ENCODE peak calls at places on chromosomes 6 and 20, in seven cellular contexts. One of them, this sample, is unnamed.

GRCh38 chr6:84249724-84250123 is 22.3 kb upstream of the CEP162 start:
- DNase-seq in cardiac muscle cell: no peak
- DNase-seq in foreskin keratinocyte: no peak
- DNase-seq in SK-N-SH: peak
- DNase-seq in CD8-positive, alpha-beta T cell: no peak
- DNase-seq in left ventricle myocardium inferior: no peak
- DNase-seq in heart left ventricle: no peak
- DNase-seq in this sample: no peak

GRCh38 chr6:2197177-2197671 is 48.2 kb downstream of the GMDS start:
- DNase-seq in CD8-positive, alpha-beta T cell: no peak
- DNase-seq in cardiac muscle cell: no peak
- DNase-seq in foreskin keratinocyte: no peak
- DNase-seq in left ventricle myocardium inferior: no peak
- DNase-seq in SK-N-SH: no peak
- DNase-seq in heart left ventricle: no peak
- DNase-seq in this sample: no peak

GRCh38 chr6:169250660-169251059 is 3.0 kb downstream of the THBS2 start:
- DNase-seq in heart left ventricle: peak
- DNase-seq in left ventricle myocardium inferior: no peak
- DNase-seq in cardiac muscle cell: no peak
- DNase-seq in CD8-positive, alpha-beta T cell: no peak
- DNase-seq in foreskin keratinocyte: peak
- DNase-seq in SK-N-SH: no peak
- DNase-seq in this sample: no peak

GRCh38 chr6:99333068-99333467 is 16.4 kb downstream of the FAXC start:
- DNase-seq in cardiac muscle cell: no peak
- DNase-seq in foreskin keratinocyte: no peak
- DNase-seq in SK-N-SH: no peak
- DNase-seq in heart left ventricle: no peak
- DNase-seq in left ventricle myocardium inferior: no peak
- DNase-seq in CD8-positive, alpha-beta T cell: no peak
- DNase-seq in this sample: no peak

GRCh38 chr20:25035924-25036323 is 22.0 kb downstream of the ACSS1 start:
- DNase-seq in cardiac muscle cell: no peak
- DNase-seq in SK-N-SH: no peak
- DNase-seq in heart left ventricle: peak
- DNase-seq in CD8-positive, alpha-beta T cell: no peak
- DNase-seq in foreskin keratinocyte: no peak
- DNase-seq in left ventricle myocardium inferior: no peak
- DNase-seq in this sample: no peak

GRCh38 chr20:56428388-56428787 is 16.3 kb downstream of the CASS4 start:
- DNase-seq in heart left ventricle: no peak
- DNase-seq in SK-N-SH: no peak
- DNase-seq in cardiac muscle cell: no peak
- DNase-seq in foreskin keratinocyte: no peak
- DNase-seq in left ventricle myocardium inferior: no peak
- DNase-seq in CD8-positive, alpha-beta T cell: no peak
- DNase-seq in this sample: no peak

GRCh38 chr6:115191989-115192388 is 849.2 kb upstream of the HS3ST5 start:
- DNase-seq in foreskin keratinocyte: no peak
- DNase-seq in SK-N-SH: no peak
- DNase-seq in cardiac muscle cell: no peak
- DNase-seq in left ventricle myocardium inferior: no peak
- DNase-seq in heart left ventricle: no peak
- DNase-seq in CD8-positive, alpha-beta T cell: no peak
- DNase-seq in this sample: no peak

GRCh38 chr6:147974376-147974775 is 368.3 kb upstream of the SASH1 start:
- DNase-seq in left ventricle myocardium inferior: no peak
- DNase-seq in heart left ventricle: no peak
- DNase-seq in cardiac muscle cell: no peak
- DNase-seq in foreskin keratinocyte: peak
- DNase-seq in SK-N-SH: no peak
- DNase-seq in CD8-positive, alpha-beta T cell: no peak
- DNase-seq in this sample: no peak

GRCh38 chr6:15249371-15250019 is 3.6 kb downstream of the JARID2 start:
- DNase-seq in left ventricle myocardium inferior: no peak
- DNase-seq in foreskin keratinocyte: no peak
- DNase-seq in cardiac muscle cell: no peak
- DNase-seq in heart left ventricle: no peak
- DNase-seq in CD8-positive, alpha-beta T cell: no peak
- DNase-seq in SK-N-SH: no peak
- DNase-seq in this sample: no peak

GRCh38 chr6:129493396-129493902 is 216.5 kb downstream of the ARHGAP18 start:
- DNase-seq in cardiac muscle cell: no peak
- DNase-seq in left ventricle myocardium inferior: no peak
- DNase-seq in CD8-positive, alpha-beta T cell: no peak
- DNase-seq in foreskin keratinocyte: peak
- DNase-seq in SK-N-SH: no peak
- DNase-seq in heart left ventricle: no peak
- DNase-seq in this sample: no peak

GRCh38 chr6:125014157-125014957 is 52.1 kb downstream of the RNF217 start:
- DNase-seq in SK-N-SH: no peak
- DNase-seq in left ventricle myocardium inferior: no peak
- DNase-seq in cardiac muscle cell: no peak
- DNase-seq in heart left ventricle: no peak
- DNase-seq in CD8-positive, alpha-beta T cell: no peak
- DNase-seq in foreskin keratinocyte: peak
- DNase-seq in this sample: no peak

GRCh38 chr6:33392979-33393378 is 1.4 kb downstream of the KIFC1 start:
- DNase-seq in cardiac muscle cell: no peak
- DNase-seq in foreskin keratinocyte: no peak
- DNase-seq in left ventricle myocardium inferior: no peak
- DNase-seq in heart left ventricle: no peak
- DNase-seq in CD8-positive, alpha-beta T cell: no peak
- DNase-seq in SK-N-SH: no peak
- DNase-seq in this sample: no peak
- H3K27ac ChIP-seq in cardiac muscle cell: peak
- H3K27ac ChIP-seq in foreskin keratinocyte: peak
- H3K27ac ChIP-seq in left ventricle myocardium inferior: no peak
- H3K27ac ChIP-seq in heart left ventricle: no peak
- H3K27ac ChIP-seq in CD8-positive, alpha-beta T cell: no peak
- H3K27ac ChIP-seq in SK-N-SH: peak
- H3K27ac ChIP-seq in this sample: no peak

DNA sequence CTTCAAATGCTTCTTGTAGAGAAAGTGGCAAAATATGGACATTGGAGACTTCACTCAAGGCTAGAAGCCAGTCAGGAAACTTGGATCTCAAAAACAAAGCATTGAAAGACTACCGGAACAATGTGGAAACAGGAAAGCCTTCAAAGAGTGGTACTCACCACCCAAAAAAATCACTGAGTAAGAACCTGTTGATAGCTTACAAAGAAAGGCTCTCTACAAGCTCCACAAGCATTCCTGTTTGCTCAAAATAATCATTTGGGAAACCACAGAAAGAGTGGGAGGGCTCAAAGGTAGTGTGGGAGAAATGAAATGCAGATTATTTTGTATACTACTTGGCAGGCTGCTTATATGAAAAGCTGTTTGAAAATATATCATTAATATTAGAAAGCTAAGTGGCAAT is 9.5 kb upstream of the DST start:
- DNase-seq in cardiac muscle cell: no peak
- DNase-seq in left ventricle myocardium inferior: no peak
- DNase-seq in SK-N-SH: no peak
- DNase-seq in heart left ventricle: no peak
- DNase-seq in CD8-positive, alpha-beta T cell: no peak
- DNase-seq in foreskin keratinocyte: no peak
- DNase-seq in this sample: no peak
- TF ChIP-seq CTCF in cardiac muscle cell: no peak
- TF ChIP-seq CTCF in left ventricle myocardium inferior: no peak
- TF ChIP-seq CTCF in SK-N-SH: no peak
- TF ChIP-seq CTCF in heart left ventricle: no peak
- TF ChIP-seq CTCF in CD8-positive, alpha-beta T cell: no peak
- TF ChIP-seq CTCF in foreskin keratinocyte: no peak
- TF ChIP-seq CTCF in this sample: no peak

GRCh38 chr6:156944412-156944811 is 167.2 kb downstream of the ARID1B start:
- DNase-seq in foreskin keratinocyte: no peak
- DNase-seq in cardiac muscle cell: no peak
- DNase-seq in CD8-positive, alpha-beta T cell: no peak
- DNase-seq in left ventricle myocardium inferior: no peak
- DNase-seq in heart left ventricle: no peak
- DNase-seq in SK-N-SH: no peak
- DNase-seq in this sample: no peak
- H3K27ac ChIP-seq in foreskin keratinocyte: no peak
- H3K27ac ChIP-seq in cardiac muscle cell: no peak
- H3K27ac ChIP-seq in CD8-positive, alpha-beta T cell: no peak
- H3K27ac ChIP-seq in left ventricle myocardium inferior: no peak
- H3K27ac ChIP-seq in heart left ventricle: no peak
- H3K27ac ChIP-seq in SK-N-SH: no peak
- H3K27ac ChIP-seq in this sample: no peak

GRCh38 chr6:25174678-25175077 is 104.5 kb upstream of the CARMIL1 start:
- DNase-seq in SK-N-SH: no peak
- DNase-seq in foreskin keratinocyte: no peak
- DNase-seq in left ventricle myocardium inferior: no peak
- DNase-seq in heart left ventricle: no peak
- DNase-seq in CD8-positive, alpha-beta T cell: no peak
- DNase-seq in cardiac muscle cell: no peak
- DNase-seq in this sample: no peak

GRCh38 chr6:25173951-25174474 is 105.2 kb upstream of the CARMIL1 start:
- DNase-seq in CD8-positive, alpha-beta T cell: no peak
- DNase-seq in left ventricle myocardium inferior: no peak
- DNase-seq in foreskin keratinocyte: peak
- DNase-seq in heart left ventricle: no peak
- DNase-seq in cardiac muscle cell: no peak
- DNase-seq in SK-N-SH: no peak
- DNase-seq in this sample: no peak

GRCh38 chr6:25175216-25175615 is 104.0 kb upstream of the CARMIL1 start:
- DNase-seq in foreskin keratinocyte: peak
- DNase-seq in SK-N-SH: no peak
- DNase-seq in left ventricle myocardium inferior: no peak
- DNase-seq in heart left ventricle: no peak
- DNase-seq in CD8-positive, alpha-beta T cell: no peak
- DNase-seq in cardiac muscle cell: no peak
- DNase-seq in this sample: no peak

GRCh38 chr6:25176466-25176865 is 102.7 kb upstream of the CARMIL1 start:
- DNase-seq in heart left ventricle: no peak
- DNase-seq in SK-N-SH: no peak
- DNase-seq in CD8-positive, alpha-beta T cell: no peak
- DNase-seq in left ventricle myocardium inferior: no peak
- DNase-seq in cardiac muscle cell: peak
- DNase-seq in foreskin keratinocyte: no peak
- DNase-seq in this sample: no peak

GRCh38 chr6:25175656-25176055 is 103.5 kb upstream of the CARMIL1 start:
- DNase-seq in heart left ventricle: no peak
- DNase-seq in left ventricle myocardium inferior: no peak
- DNase-seq in CD8-positive, alpha-beta T cell: no peak
- DNase-seq in cardiac muscle cell: no peak
- DNase-seq in SK-N-SH: no peak
- DNase-seq in foreskin keratinocyte: no peak
- DNase-seq in this sample: no peak
- TF ChIP-seq CTCF in heart left ventricle: no peak
- TF ChIP-seq CTCF in left ventricle myocardium inferior: no peak
- TF ChIP-seq CTCF in CD8-positive, alpha-beta T cell: no peak
- TF ChIP-seq CTCF in cardiac muscle cell: no peak
- TF ChIP-seq CTCF in SK-N-SH: no peak
- TF ChIP-seq CTCF in foreskin keratinocyte: peak
- TF ChIP-seq CTCF in this sample: no peak

GRCh38 chr20:50116368-50116999 is 3.5 kb upstream of the UBE2V1 start:
- DNase-seq in CD8-positive, alpha-beta T cell: no peak
- DNase-seq in foreskin keratinocyte: no peak
- DNase-seq in cardiac muscle cell: no peak
- DNase-seq in SK-N-SH: no peak
- DNase-seq in left ventricle myocardium inferior: no peak
- DNase-seq in heart left ventricle: no peak
- DNase-seq in this sample: no peak

GRCh38 chr20:50115591-50116367 is 2.8 kb upstream of the UBE2V1 start:
- DNase-seq in SK-N-SH: peak
- DNase-seq in left ventricle myocardium inferior: peak
- DNase-seq in cardiac muscle cell: peak
- DNase-seq in foreskin keratinocyte: peak
- DNase-seq in heart left ventricle: peak
- DNase-seq in CD8-positive, alpha-beta T cell: peak
- DNase-seq in this sample: peak

GRCh38 chr20:50112512-50113419 is at the start of gene UBE2V1:
- DNase-seq in foreskin keratinocyte: no peak
- DNase-seq in CD8-positive, alpha-beta T cell: peak
- DNase-seq in heart left ventricle: peak
- DNase-seq in left ventricle myocardium inferior: peak
- DNase-seq in cardiac muscle cell: peak
- DNase-seq in SK-N-SH: peak
- DNase-seq in this sample: peak

GRCh38 chr20:50113420-50114224 is 672 bp upstream of the UBE2V1 start:
- DNase-seq in foreskin keratinocyte: no peak
- DNase-seq in SK-N-SH: no peak
- DNase-seq in left ventricle myocardium inferior: no peak
- DNase-seq in cardiac muscle cell: no peak
- DNase-seq in heart left ventricle: no peak
- DNase-seq in CD8-positive, alpha-beta T cell: no peak
- DNase-seq in this sample: no peak

DNA sequence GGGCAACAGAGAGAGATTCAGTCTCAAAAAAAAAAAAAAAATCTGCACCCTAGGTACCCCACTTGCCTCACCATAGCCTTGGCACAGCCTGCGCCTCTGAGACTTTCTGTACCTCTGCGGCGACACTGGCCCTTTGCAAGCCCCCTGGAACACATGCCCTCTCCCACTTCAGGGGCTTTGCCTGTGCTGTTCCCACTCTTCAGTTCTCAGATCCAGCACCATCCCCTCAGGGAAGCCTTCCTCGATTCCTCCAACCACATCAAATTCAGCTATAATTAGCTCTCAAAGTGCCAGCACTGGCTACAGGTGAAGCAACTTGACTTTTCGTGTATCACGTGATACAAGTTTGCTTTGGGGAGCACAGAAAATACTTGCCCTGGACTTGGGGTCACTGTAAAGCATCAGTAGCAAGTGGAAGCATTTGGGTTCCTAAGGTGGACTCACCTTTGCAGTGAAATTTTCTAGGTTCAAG is 2.1 kb upstream of the UBE2V1 start:
- DNase-seq in SK-N-SH: no peak
- DNase-seq in left ventricle myocardium inferior: no peak
- DNase-seq in foreskin keratinocyte: no peak
- DNase-seq in heart left ventricle: no peak
- DNase-seq in CD8-positive, alpha-beta T cell: no peak
- DNase-seq in cardiac muscle cell: no peak
- DNase-seq in this sample: no peak
- H3K27ac ChIP-seq in SK-N-SH: peak
- H3K27ac ChIP-seq in left ventricle myocardium inferior: peak
- H3K27ac ChIP-seq in foreskin keratinocyte: no peak
- H3K27ac ChIP-seq in heart left ventricle: peak
- H3K27ac ChIP-seq in CD8-positive, alpha-beta T cell: peak
- H3K27ac ChIP-seq in cardiac muscle cell: no peak
- H3K27ac ChIP-seq in this sample: no peak

GRCh38 chr6:30216096-30216495 is 2.9 kb upstream of the TRIM26 start:
- DNase-seq in CD8-positive, alpha-beta T cell: no peak
- DNase-seq in heart left ventricle: no peak
- DNase-seq in cardiac muscle cell: no peak
- DNase-seq in left ventricle myocardium inferior: no peak
- DNase-seq in SK-N-SH: no peak
- DNase-seq in foreskin keratinocyte: no peak
- DNase-seq in this sample: no peak

GRCh38 chr6:30212865-30213653 is at the start of gene TRIM26:
- DNase-seq in CD8-positive, alpha-beta T cell: peak
- DNase-seq in foreskin keratinocyte: peak
- DNase-seq in cardiac muscle cell: peak
- DNase-seq in SK-N-SH: peak
- DNase-seq in left ventricle myocardium inferior: peak
- DNase-seq in heart left ventricle: peak
- DNase-seq in this sample: peak

GRCh38 chr6:30211899-30212298 is 1.3 kb downstream of the TRIM26 start:
- DNase-seq in CD8-positive, alpha-beta T cell: no peak
- DNase-seq in foreskin keratinocyte: no peak
- DNase-seq in cardiac muscle cell: no peak
- DNase-seq in SK-N-SH: no peak
- DNase-seq in left ventricle myocardium inferior: no peak
- DNase-seq in heart left ventricle: no peak
- DNase-seq in this sample: no peak

GRCh38 chr6:30213654-30213998 is 420 bp upstream of the TRIM26 start:
- DNase-seq in left ventricle myocardium inferior: no peak
- DNase-seq in foreskin keratinocyte: no peak
- DNase-seq in cardiac muscle cell: no peak
- DNase-seq in SK-N-SH: no peak
- DNase-seq in CD8-positive, alpha-beta T cell: no peak
- DNase-seq in heart left ventricle: no peak
- DNase-seq in this sample: no peak

GRCh38 chr6:30213999-30214982 is 1.1 kb upstream of the TRIM26 start:
- DNase-seq in cardiac muscle cell: peak
- DNase-seq in heart left ventricle: peak
- DNase-seq in left ventricle myocardium inferior: peak
- DNase-seq in foreskin keratinocyte: no peak
- DNase-seq in SK-N-SH: peak
- DNase-seq in CD8-positive, alpha-beta T cell: peak
- DNase-seq in this sample: peak
- TF ChIP-seq CTCF in cardiac muscle cell: no peak
- TF ChIP-seq CTCF in heart left ventricle: no peak
- TF ChIP-seq CTCF in left ventricle myocardium inferior: no peak
- TF ChIP-seq CTCF in foreskin keratinocyte: no peak
- TF ChIP-seq CTCF in SK-N-SH: no peak
- TF ChIP-seq CTCF in CD8-positive, alpha-beta T cell: no peak
- TF ChIP-seq CTCF in this sample: no peak

This sample was measured in lung.